ENCODE peak calls at places on chromosome 20, in five cellular contexts. O, P, L, R and U are unnamed samples.

GRCh38 chr20:36493801-36494114 is 47.6 kb upstream of the MYL9 start:
- DNase-seq in P (peak; percentile 78), L (peak; percentile 85), O (peak; percentile 45), R (peak; percentile 86), U (peak; percentile 52)

GRCh38 chr20:4282550-4282949 is 267.2 kb upstream of the RNF24 start:
- DNase-seq in R (no peak), P (no peak), O (no peak), L (no peak), U (no peak)

GRCh38 chr20:36206641-36207040 is 29.6 kb upstream of the AAR2 start:
- DNase-seq in P (no peak), L (no peak), O (no peak), R (no peak), U (no peak)

GRCh38 chr20:42549496-42549895 is 640.2 kb downstream of the PTPRT start:
- DNase-seq in P (no peak), L (no peak), O (no peak), R (no peak), U (no peak)

GRCh38 chr20:24972341-24972740 is 20.2 kb downstream of the APMAP start:
- DNase-seq in P (no peak), L (no peak), R (no peak), O (no peak), U (no peak)

GRCh38 chr20:5078399-5078958 is 41.3 kb downstream of the PCNA start:
- DNase-seq in L (peak; percentile 43), O (no peak), R (peak; percentile 91), P (peak; percentile 66), U (peak; percentile 9)

GRCh38 chr20:41279546-41280225 is 37.8 kb downstream of the ZHX3 start:
- DNase-seq in L (no peak), O (no peak), R (no peak), P (no peak), U (no peak)

GRCh38 chr20:11585752-11586352 is 331.8 kb upstream of the BTBD3 start:
- DNase-seq in P (peak; percentile 22), O (no peak), L (no peak), R (peak; percentile 4), U (peak; percentile 7)

GRCh38 chr20:30168025-30168799 is 1089.3 kb upstream of the DEFB115 start:
- DNase-seq in R (no peak), L (no peak), O (no peak), P (no peak), U (no peak)

DNA sequence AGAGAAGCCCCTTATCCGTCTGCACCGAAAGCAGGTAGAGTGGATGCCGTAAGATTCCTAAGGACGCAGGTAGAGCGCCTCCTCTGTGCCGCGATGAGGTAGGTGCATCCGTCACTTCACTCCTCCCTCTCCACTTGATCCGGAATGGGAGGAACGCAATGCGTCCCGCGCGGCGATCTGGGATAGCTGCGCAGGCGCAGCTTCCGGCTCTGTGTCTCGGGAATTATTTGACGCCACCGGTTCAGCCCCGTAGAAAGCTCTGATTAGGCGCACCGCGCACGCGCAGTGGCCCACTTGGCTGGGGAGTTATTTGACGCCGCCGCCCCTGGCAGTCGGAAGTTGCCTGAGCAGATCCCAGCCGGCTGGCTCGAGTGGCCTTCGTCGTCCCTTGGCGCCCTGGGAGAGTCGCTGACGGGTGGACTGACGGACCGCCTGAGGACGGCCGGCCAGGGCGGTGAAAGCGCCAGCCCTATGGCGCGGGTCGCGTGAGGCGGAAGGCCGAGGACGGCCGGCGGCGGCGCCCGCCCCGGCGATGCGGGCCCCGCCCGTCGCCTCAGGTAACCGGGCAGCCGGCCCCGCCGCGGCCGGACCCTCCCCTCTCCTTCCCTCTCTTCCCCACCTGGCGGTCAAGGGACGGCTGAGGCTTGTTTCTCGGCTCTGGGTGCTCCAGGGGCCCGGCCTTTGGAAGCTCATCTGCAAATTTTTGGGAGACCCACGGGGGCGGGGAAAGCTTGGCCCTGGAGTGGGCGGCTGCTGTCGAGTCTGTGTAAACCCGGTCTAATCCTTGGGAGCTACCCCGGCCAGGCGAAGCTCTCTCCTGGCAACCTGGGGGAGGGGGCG is at the start of gene RALGAPB:
- DNase-seq in O (peak; percentile 94), L (peak; percentile 99), R (peak; percentile 100), P (peak; percentile 96), U (peak; percentile 97)
- H3K4me3 ChIP-seq in O (peak within 1 kb of the TSS; percentile 80), L (peak within 1 kb of the TSS; percentile 79), R (peak within 1 kb of the TSS; percentile 58), P (peak within 1 kb of the TSS; percentile 67), U (peak within 1 kb of the TSS; percentile 81)

GRCh38 chr20:31739550-31739863 is 417 bp downstream of the TPX2 start:
- DNase-seq in O (no peak), L (no peak), R (no peak), P (no peak), U (no peak)

GRCh38 chr20:31738729-31739549 is at the start of gene TPX2:
- DNase-seq in L (peak; percentile 94), O (peak; percentile 86), R (peak; percentile 97), P (peak; percentile 96), U (peak; percentile 97)

GRCh38 chr20:31740656-31741323 is 1.7 kb downstream of the TPX2 start:
- DNase-seq in R (no peak), O (no peak), P (no peak), L (no peak), U (no peak)

DNA sequence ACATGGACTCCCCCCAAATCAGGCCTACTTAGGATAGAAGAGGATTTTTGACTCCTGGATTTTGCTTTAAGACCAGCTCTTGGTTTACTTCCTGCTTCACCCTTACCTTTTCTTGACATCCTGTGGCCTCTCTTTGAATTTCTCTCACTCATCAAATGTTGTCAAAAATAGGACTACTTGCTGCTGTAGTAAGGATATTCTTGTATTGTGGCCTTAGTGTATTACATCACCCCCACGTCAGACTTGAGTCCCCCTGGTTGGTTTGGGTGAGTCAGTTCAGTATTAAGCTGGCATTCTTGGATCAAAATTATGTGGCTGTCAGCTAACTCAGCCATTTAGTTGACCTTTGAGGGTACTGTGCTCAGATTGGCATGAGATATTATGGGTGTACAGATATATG is 1.1 kb downstream of the TPX2 start:
- DNase-seq in O (no peak), R (no peak), P (peak; percentile 80), L (no peak), U (peak; percentile 62)
- H3K27ac ChIP-seq in O (no peak overlapping the region), R (no peak overlapping the region), P (no peak overlapping the region), L (no peak overlapping the region), U (peak overlapping the region; percentile 86)

GRCh38 chr20:62778058-62778457 is 18.2 kb upstream of the MRGBP start:
- DNase-seq in P (no peak), R (no peak), L (no peak), O (no peak), U (no peak)
- TF ChIP-seq CTCF in P (no peak), R (no peak), L (no peak), O (no peak), U (no peak)

GRCh38 chr20:22821081-22821480 is 214.0 kb upstream of the SSTR4 start:
- DNase-seq in P (no peak), O (no peak), R (no peak), L (no peak), U (no peak)
- H3K4me3 ChIP-seq in P (no peak overlapping the region), O (no peak overlapping the region), R (no peak overlapping the region), L (no peak overlapping the region), U (no peak overlapping the region)

GRCh38 chr20:50133041-50133440 is 20.1 kb upstream of the UBE2V1 start:
- DNase-seq in P (no peak), L (peak; percentile 57), O (no peak), R (no peak), U (no peak)
- H3K27ac ChIP-seq in P (no peak overlapping the region), L (peak overlapping the region; percentile 89), O (no peak overlapping the region), R (no peak overlapping the region), U (no peak overlapping the region)

GRCh38 chr20:51379601-51380341 is 162.7 kb downstream of the NFATC2 start:
- DNase-seq in O (no peak), P (no peak), R (no peak), L (no peak), U (no peak)

GRCh38 chr20:51380401-51381385 is 161.8 kb downstream of the NFATC2 start:
- DNase-seq in L (no peak), R (no peak), P (no peak), O (no peak), U (no peak)

GRCh38 chr20:51377132-51377531 is 165.4 kb downstream of the NFATC2 start:
- DNase-seq in L (no peak), R (no peak), P (no peak), O (no peak), U (no peak)

GRCh38 chr20:51376121-51376520 is 166.4 kb downstream of the NFATC2 start:
- DNase-seq in P (no peak), L (no peak), O (no peak), R (no peak), U (no peak)

GRCh38 chr20:51378171-51378928 is 164.2 kb downstream of the NFATC2 start:
- DNase-seq in R (peak; percentile 39), L (no peak), O (no peak), P (no peak), U (no peak)
- TF ChIP-seq CTCF in R (no peak), L (no peak), O (no peak), P (peak; percentile 24), U (peak; percentile 25)

DNA sequence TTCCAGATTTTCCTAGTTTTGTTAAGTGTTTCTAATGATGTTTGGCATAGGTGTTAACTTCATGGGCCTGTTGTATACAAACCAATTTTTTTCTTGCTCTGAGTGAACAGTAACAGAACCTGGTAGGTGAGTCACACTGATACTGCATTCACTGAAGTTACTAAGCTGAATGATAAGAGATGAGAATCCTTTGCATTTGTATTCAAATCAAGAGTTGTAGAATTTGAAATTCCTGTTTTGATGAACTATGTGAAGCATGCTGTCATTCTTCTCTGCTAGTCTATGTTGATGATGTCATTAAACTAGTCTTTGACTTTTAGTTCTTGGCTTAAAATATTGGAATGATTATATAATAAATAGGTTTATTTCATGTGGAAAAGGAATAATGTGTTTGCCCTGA is 37.9 kb downstream of the PTPRA start:
- DNase-seq in R (no peak), P (peak; percentile 34), O (no peak), L (no peak), U (no peak)
- H3K4me3 ChIP-seq in R (no peak overlapping the region), P (no peak overlapping the region), O (no peak overlapping the region), L (no peak overlapping the region), U (no peak overlapping the region)